ENCODE peak calls at places on chromosome 22, in six cellular contexts. One of them, this sample, is unnamed.

GRCh38 chr22:17862646-17863181 is 88.4 kb upstream of the BID start:
- DNase-seq in neuronal stem cell: no peak
- DNase-seq in H1: no peak
- DNase-seq in mesenchymal stem cell: no peak
- DNase-seq in trophoblast cell: no peak
- DNase-seq in IMR-90: no peak
- DNase-seq in this sample: no peak

GRCh38 chr22:48629631-48630443 is 1197.8 kb downstream of the BRD1 start:
- DNase-seq in trophoblast cell: no peak
- DNase-seq in neuronal stem cell: no peak
- DNase-seq in H1: no peak
- DNase-seq in IMR-90: no peak
- DNase-seq in mesenchymal stem cell: no peak
- DNase-seq in this sample: no peak

GRCh38 chr22:17198188-17199130 is 20.8 kb downstream of the ADA2 start:
- DNase-seq in H1: peak; percentile 92
- DNase-seq in mesenchymal stem cell: peak; percentile 6
- DNase-seq in trophoblast cell: no peak
- DNase-seq in IMR-90: no peak
- DNase-seq in neuronal stem cell: peak; percentile 90
- DNase-seq in this sample: peak; percentile 93

GRCh38 chr22:27386186-27386585 is 415.4 kb downstream of the MN1 start:
- DNase-seq in H1: no peak
- DNase-seq in IMR-90: no peak
- DNase-seq in mesenchymal stem cell: no peak
- DNase-seq in neuronal stem cell: no peak
- DNase-seq in trophoblast cell: no peak
- DNase-seq in this sample: peak; percentile 15

GRCh38 chr22:40137132-40137531 is 40.6 kb upstream of the TNRC6B start:
- DNase-seq in H1: no peak
- DNase-seq in neuronal stem cell: no peak
- DNase-seq in trophoblast cell: no peak
- DNase-seq in IMR-90: no peak
- DNase-seq in mesenchymal stem cell: no peak
- DNase-seq in this sample: no peak

GRCh38 chr22:18120941-18121340 is 10.3 kb downstream of the TUBA8 start:
- DNase-seq in neuronal stem cell: no peak
- DNase-seq in IMR-90: no peak
- DNase-seq in trophoblast cell: no peak
- DNase-seq in mesenchymal stem cell: no peak
- DNase-seq in H1: no peak
- DNase-seq in this sample: no peak

GRCh38 chr22:40583058-40583741 is 53.3 kb downstream of the MRTFA start:
- DNase-seq in H1: no peak
- DNase-seq in mesenchymal stem cell: no peak
- DNase-seq in trophoblast cell: no peak
- DNase-seq in neuronal stem cell: no peak
- DNase-seq in IMR-90: no peak
- DNase-seq in this sample: no peak

GRCh38 chr22:20205964-20206708 is 55.3 kb upstream of the CCDC188 start:
- DNase-seq in trophoblast cell: peak; percentile 9
- DNase-seq in IMR-90: peak; percentile 63
- DNase-seq in neuronal stem cell: no peak
- DNase-seq in mesenchymal stem cell: peak; percentile 66
- DNase-seq in H1: no peak
- DNase-seq in this sample: peak; percentile 69

GRCh38 chr22:42725606-42726355 is 5.1 kb upstream of the A4GALT start:
- DNase-seq in trophoblast cell: no peak
- DNase-seq in mesenchymal stem cell: peak; percentile 57
- DNase-seq in H1: no peak
- DNase-seq in neuronal stem cell: no peak
- DNase-seq in IMR-90: no peak
- DNase-seq in this sample: no peak

GRCh38 chr22:25827415-25827814 is 85.4 kb downstream of the MYO18B start:
- DNase-seq in IMR-90: no peak
- DNase-seq in mesenchymal stem cell: no peak
- DNase-seq in H1: no peak
- DNase-seq in trophoblast cell: no peak
- DNase-seq in neuronal stem cell: peak; percentile 8
- DNase-seq in this sample: no peak

GRCh38 chr22:48316245-48316875 is 1511.3 kb downstream of the BRD1 start:
- DNase-seq in mesenchymal stem cell: no peak
- DNase-seq in IMR-90: no peak
- DNase-seq in neuronal stem cell: no peak
- DNase-seq in trophoblast cell: no peak
- DNase-seq in H1: no peak
- DNase-seq in this sample: peak; percentile 20

GRCh38 chr22:41021655-41022454 is 70.5 kb upstream of the EP300 start:
- DNase-seq in trophoblast cell: peak; percentile 55
- DNase-seq in mesenchymal stem cell: peak; percentile 51
- DNase-seq in H1: peak; percentile 84
- DNase-seq in neuronal stem cell: peak; percentile 36
- DNase-seq in IMR-90: peak; percentile 16
- DNase-seq in this sample: peak; percentile 68

GRCh38 chr22:42648368-42649260 is 578 bp downstream of the CYB5R3 start:
- DNase-seq in trophoblast cell: no peak
- DNase-seq in neuronal stem cell: no peak
- DNase-seq in H1: no peak
- DNase-seq in IMR-90: no peak
- DNase-seq in mesenchymal stem cell: peak; percentile 52
- DNase-seq in this sample: no peak

GRCh38 chr22:28146401-28147304 is 227.6 kb upstream of the PITPNB start:
- DNase-seq in mesenchymal stem cell: no peak
- DNase-seq in H1: no peak
- DNase-seq in IMR-90: no peak
- DNase-seq in trophoblast cell: no peak
- DNase-seq in neuronal stem cell: no peak
- DNase-seq in this sample: no peak

GRCh38 chr22:39083212-39084165 is 6.4 kb downstream of the APOBEC3G start:
- DNase-seq in IMR-90: no peak
- DNase-seq in neuronal stem cell: no peak
- DNase-seq in H1: no peak
- DNase-seq in mesenchymal stem cell: no peak
- DNase-seq in trophoblast cell: no peak
- DNase-seq in this sample: no peak

GRCh38 chr22:48370508-48371325 is 1457.0 kb downstream of the BRD1 start:
- DNase-seq in IMR-90: no peak
- DNase-seq in mesenchymal stem cell: no peak
- DNase-seq in H1: peak; percentile 38
- DNase-seq in neuronal stem cell: no peak
- DNase-seq in trophoblast cell: no peak
- DNase-seq in this sample: no peak

GRCh38 chr22:30925667-30926066 is 42.9 kb downstream of the MORC2 start:
- DNase-seq in neuronal stem cell: no peak
- DNase-seq in H1: no peak
- DNase-seq in IMR-90: no peak
- DNase-seq in trophoblast cell: no peak
- DNase-seq in mesenchymal stem cell: no peak
- DNase-seq in this sample: peak; percentile 18
- H4K91ac ChIP-seq in neuronal stem cell: no peak overlapping the region
- H4K91ac ChIP-seq in H1: no peak overlapping the region
- H4K91ac ChIP-seq in IMR-90: no peak overlapping the region
- H4K91ac ChIP-seq in trophoblast cell: no peak overlapping the region
- H4K91ac ChIP-seq in mesenchymal stem cell: no peak overlapping the region
- H4K91ac ChIP-seq in this sample: no peak overlapping the region

DNA sequence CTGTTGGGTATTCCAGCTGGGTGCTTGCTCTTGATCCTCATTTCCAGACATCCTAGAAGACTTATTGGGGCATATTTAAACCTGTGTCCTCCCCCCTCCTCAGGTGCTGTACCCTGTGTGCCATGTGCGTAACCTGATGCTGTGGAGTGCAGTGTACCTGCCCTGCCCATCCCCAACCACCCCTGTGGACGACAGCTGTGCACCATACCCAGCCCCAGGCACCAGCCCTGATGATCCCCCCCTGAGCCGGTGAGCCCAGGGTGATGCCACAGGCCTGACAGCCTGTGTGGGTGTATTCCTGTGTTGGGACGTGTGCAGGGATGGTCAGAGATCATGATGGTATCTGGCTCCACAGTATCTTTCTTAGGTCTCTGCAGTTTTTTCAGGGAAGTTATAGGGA is 62.4 kb upstream of the HORMAD2 start:
- DNase-seq in neuronal stem cell: no peak
- DNase-seq in mesenchymal stem cell: no peak
- DNase-seq in H1: no peak
- DNase-seq in IMR-90: no peak
- DNase-seq in trophoblast cell: no peak
- DNase-seq in this sample: no peak
- H4K91ac ChIP-seq in neuronal stem cell: no peak overlapping the region
- H4K91ac ChIP-seq in mesenchymal stem cell: no peak overlapping the region
- H4K91ac ChIP-seq in H1: no peak overlapping the region
- H4K91ac ChIP-seq in IMR-90: peak overlapping the region; percentile 8
- H4K91ac ChIP-seq in trophoblast cell: no peak overlapping the region
- H4K91ac ChIP-seq in this sample: no peak overlapping the region

DNA sequence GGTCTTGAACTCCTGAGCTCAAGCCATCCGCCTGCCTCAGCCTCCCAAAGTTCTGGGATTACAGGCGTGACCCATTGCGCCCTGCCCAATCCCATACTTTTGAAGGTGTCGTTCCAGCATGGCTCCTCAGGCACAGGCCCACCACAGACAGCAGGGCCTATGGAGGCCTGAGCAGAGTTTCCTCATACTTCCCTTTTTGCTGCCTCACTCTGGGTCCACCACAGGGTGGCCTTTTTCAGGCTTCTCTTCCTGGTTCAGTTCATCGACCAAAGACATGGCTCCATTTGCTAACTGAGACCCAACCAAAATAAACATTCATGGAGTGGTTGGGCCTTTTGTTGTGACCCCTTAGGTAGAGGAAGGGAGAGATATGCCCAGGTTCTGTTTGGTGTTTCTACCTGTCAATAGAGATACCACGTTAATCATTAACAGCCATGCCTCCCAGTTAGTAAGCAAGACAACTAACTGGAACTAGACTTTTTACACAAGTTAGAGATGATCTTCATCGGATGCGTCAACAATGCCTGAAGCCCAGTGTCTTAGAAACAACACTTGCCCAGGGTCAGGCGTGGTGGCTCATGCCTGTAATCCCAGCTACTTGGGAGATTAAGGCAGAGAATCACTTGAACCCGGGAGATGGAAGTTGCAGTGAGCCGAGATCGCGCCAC is 35.1 kb downstream of the TRIOBP start:
- DNase-seq in trophoblast cell: no peak
- DNase-seq in neuronal stem cell: no peak
- DNase-seq in H1: no peak
- DNase-seq in mesenchymal stem cell: no peak
- DNase-seq in IMR-90: no peak
- DNase-seq in this sample: no peak
- H4K91ac ChIP-seq in trophoblast cell: no peak overlapping the region
- H4K91ac ChIP-seq in neuronal stem cell: no peak overlapping the region
- H4K91ac ChIP-seq in H1: no peak overlapping the region
- H4K91ac ChIP-seq in mesenchymal stem cell: no peak overlapping the region
- H4K91ac ChIP-seq in IMR-90: no peak overlapping the region
- H4K91ac ChIP-seq in this sample: no peak overlapping the region

GRCh38 chr22:29994941-29995340 is 85.3 kb upstream of the HORMAD2 start:
- DNase-seq in IMR-90: peak; percentile 33
- DNase-seq in H1: no peak
- DNase-seq in trophoblast cell: no peak
- DNase-seq in mesenchymal stem cell: peak; percentile 52
- DNase-seq in neuronal stem cell: no peak
- DNase-seq in this sample: no peak
- H4K91ac ChIP-seq in IMR-90: peak overlapping the region; percentile 12
- H4K91ac ChIP-seq in H1: no peak overlapping the region
- H4K91ac ChIP-seq in trophoblast cell: no peak overlapping the region
- H4K91ac ChIP-seq in mesenchymal stem cell: no peak overlapping the region
- H4K91ac ChIP-seq in neuronal stem cell: no peak overlapping the region
- H4K91ac ChIP-seq in this sample: no peak overlapping the region

GRCh38 chr22:23970816-23971482 is 3.3 kb downstream of the DDT start:
- DNase-seq in IMR-90: no peak
- DNase-seq in H1: peak; percentile 36
- DNase-seq in neuronal stem cell: no peak
- DNase-seq in mesenchymal stem cell: no peak
- DNase-seq in trophoblast cell: no peak
- DNase-seq in this sample: no peak
- H4K91ac ChIP-seq in IMR-90: no peak overlapping the region
- H4K91ac ChIP-seq in H1: no peak overlapping the region
- H4K91ac ChIP-seq in neuronal stem cell: no peak overlapping the region
- H4K91ac ChIP-seq in mesenchymal stem cell: no peak overlapping the region
- H4K91ac ChIP-seq in trophoblast cell: no peak overlapping the region
- H4K91ac ChIP-seq in this sample: no peak overlapping the region

DNA sequence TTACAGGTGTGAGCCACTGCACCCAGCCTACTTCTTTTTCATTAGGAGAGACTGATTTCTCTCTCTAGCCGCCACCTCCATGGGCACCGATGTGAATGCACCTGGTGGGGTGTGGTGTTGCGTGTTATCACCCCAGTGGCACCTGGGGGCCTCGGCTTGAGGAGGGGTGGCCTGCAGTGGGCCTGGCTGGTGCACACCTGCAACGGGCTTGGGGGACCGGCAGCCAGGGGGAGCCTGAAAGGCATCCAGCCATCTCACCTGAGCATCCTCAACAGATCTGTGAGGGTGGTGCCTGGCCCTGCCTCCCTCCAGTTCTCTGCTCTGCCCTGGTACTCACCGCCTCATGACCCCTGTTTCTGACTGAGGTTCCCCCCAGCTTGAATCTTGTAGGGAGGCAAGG is 108.9 kb downstream of the ARHGAP8 start:
- DNase-seq in neuronal stem cell: no peak
- DNase-seq in mesenchymal stem cell: no peak
- DNase-seq in IMR-90: no peak
- DNase-seq in trophoblast cell: no peak
- DNase-seq in H1: no peak
- DNase-seq in this sample: no peak
- H4K91ac ChIP-seq in neuronal stem cell: no peak overlapping the region
- H4K91ac ChIP-seq in mesenchymal stem cell: no peak overlapping the region
- H4K91ac ChIP-seq in IMR-90: no peak overlapping the region
- H4K91ac ChIP-seq in trophoblast cell: no peak overlapping the region
- H4K91ac ChIP-seq in H1: no peak overlapping the region
- H4K91ac ChIP-seq in this sample: no peak overlapping the region

GRCh38 chr22:32830473-32830872 is 29.0 kb downstream of the TIMP3 start:
- DNase-seq in neuronal stem cell: peak; percentile 49
- DNase-seq in trophoblast cell: no peak
- DNase-seq in H1: no peak
- DNase-seq in mesenchymal stem cell: no peak
- DNase-seq in IMR-90: no peak
- DNase-seq in this sample: peak; percentile 38
- H4K91ac ChIP-seq in neuronal stem cell: no peak overlapping the region
- H4K91ac ChIP-seq in trophoblast cell: no peak overlapping the region
- H4K91ac ChIP-seq in H1: no peak overlapping the region
- H4K91ac ChIP-seq in mesenchymal stem cell: no peak overlapping the region
- H4K91ac ChIP-seq in IMR-90: no peak overlapping the region
- H4K91ac ChIP-seq in this sample: no peak overlapping the region

DNA sequence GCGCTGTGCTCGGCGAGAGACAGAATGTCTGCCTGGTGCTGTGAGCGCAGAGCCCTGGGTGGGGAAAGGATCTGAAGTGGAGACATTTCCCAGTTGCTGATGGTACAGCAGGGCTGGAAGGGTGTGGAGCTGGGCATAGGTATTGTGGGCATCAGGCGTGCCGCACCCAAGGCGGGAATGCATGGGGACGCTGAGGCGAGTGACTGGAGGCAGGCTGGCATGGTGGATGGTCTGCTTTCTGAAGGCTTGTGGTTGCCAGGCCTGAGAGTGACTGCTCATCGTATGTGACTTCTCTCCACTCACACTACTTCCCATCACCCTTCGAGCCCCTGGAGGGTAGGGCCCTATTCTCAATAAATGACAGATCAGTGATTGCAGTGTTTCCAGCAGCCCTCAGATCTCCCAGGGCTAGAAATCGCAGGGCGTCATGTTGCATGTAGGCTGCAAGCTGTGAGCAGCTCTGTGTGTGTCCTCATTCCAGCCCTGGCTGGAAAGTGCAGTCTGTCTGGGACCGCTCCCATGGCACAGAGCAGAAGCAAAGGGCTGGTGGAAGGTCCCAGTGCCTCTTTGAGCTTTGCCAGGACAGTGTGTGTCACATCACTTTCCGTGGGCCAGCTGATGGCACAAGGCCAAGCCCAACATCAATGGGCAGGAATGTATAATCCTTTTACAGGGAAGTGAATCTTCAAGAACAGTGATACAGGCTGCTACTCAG is 67.7 kb downstream of the TBC1D22A start:
- DNase-seq in mesenchymal stem cell: peak; percentile 61
- DNase-seq in trophoblast cell: no peak
- DNase-seq in neuronal stem cell: no peak
- DNase-seq in IMR-90: peak; percentile 52
- DNase-seq in H1: peak; percentile 37
- DNase-seq in this sample: no peak
- H4K91ac ChIP-seq in mesenchymal stem cell: peak overlapping the region; percentile 90
- H4K91ac ChIP-seq in trophoblast cell: no peak overlapping the region
- H4K91ac ChIP-seq in neuronal stem cell: no peak overlapping the region
- H4K91ac ChIP-seq in IMR-90: peak overlapping the region; percentile 82
- H4K91ac ChIP-seq in H1: no peak overlapping the region
- H4K91ac ChIP-seq in this sample: no peak overlapping the region